ENCODE peak calls at places on chromosomes 5 and 9, in five cellular contexts. One of them, this sample, is unnamed.

GRCh38 chr9:33223696-33224095 is 16.3 kb upstream of the SPINK4 start:
- DNase-seq in Peyer's patch: no peak
- DNase-seq in esophagus squamous epithelium: no peak
- DNase-seq in tibial artery: no peak
- DNase-seq in lower leg skin: no peak
- DNase-seq in this sample: no peak

GRCh38 chr5:112960316-112960715 is 16.3 kb upstream of the DCP2 start:
- DNase-seq in esophagus squamous epithelium: no peak
- DNase-seq in tibial artery: no peak
- DNase-seq in lower leg skin: no peak
- DNase-seq in Peyer's patch: no peak
- DNase-seq in this sample: no peak

GRCh38 chr5:180157866-180158265 is 51.1 kb downstream of the RASGEF1C start:
- DNase-seq in tibial artery: no peak
- DNase-seq in esophagus squamous epithelium: no peak
- DNase-seq in lower leg skin: no peak
- DNase-seq in Peyer's patch: no peak
- DNase-seq in this sample: no peak

GRCh38 chr5:150263801-150264621 is 25.6 kb downstream of the CAMK2A start:
- DNase-seq in Peyer's patch: no peak
- DNase-seq in tibial artery: no peak
- DNase-seq in lower leg skin: no peak
- DNase-seq in esophagus squamous epithelium: no peak
- DNase-seq in this sample: no peak

GRCh38 chr9:33025572-33026347 is 687 bp downstream of the DNAJA1 start:
- DNase-seq in Peyer's patch: peak
- DNase-seq in esophagus squamous epithelium: no peak
- DNase-seq in tibial artery: peak
- DNase-seq in lower leg skin: peak
- DNase-seq in this sample: no peak

GRCh38 chr5:78560456-78560855 is 88.1 kb downstream of the LHFPL2 start:
- DNase-seq in tibial artery: no peak
- DNase-seq in esophagus squamous epithelium: no peak
- DNase-seq in lower leg skin: no peak
- DNase-seq in Peyer's patch: no peak
- DNase-seq in this sample: no peak

GRCh38 chr5:171521679-171522078 is 102.2 kb downstream of the FGF18 start:
- DNase-seq in esophagus squamous epithelium: no peak
- DNase-seq in lower leg skin: no peak
- DNase-seq in tibial artery: no peak
- DNase-seq in Peyer's patch: no peak
- DNase-seq in this sample: no peak

GRCh38 chr5:16736158-16736994 is 119.6 kb upstream of the RETREG1 start:
- DNase-seq in lower leg skin: peak
- DNase-seq in esophagus squamous epithelium: no peak
- DNase-seq in Peyer's patch: peak
- DNase-seq in tibial artery: no peak
- DNase-seq in this sample: no peak

GRCh38 chr5:100676807-100677631 is 141.8 kb downstream of the FAM174A start:
- DNase-seq in Peyer's patch: no peak
- DNase-seq in lower leg skin: no peak
- DNase-seq in tibial artery: no peak
- DNase-seq in esophagus squamous epithelium: no peak
- DNase-seq in this sample: no peak

GRCh38 chr9:130756460-130757152 is 63.0 kb downstream of the EXOSC2 start:
- DNase-seq in esophagus squamous epithelium: no peak
- DNase-seq in Peyer's patch: no peak
- DNase-seq in tibial artery: no peak
- DNase-seq in lower leg skin: no peak
- DNase-seq in this sample: no peak

GRCh38 chr9:90099262-90099982 is 494.6 kb downstream of the GADD45G start:
- DNase-seq in Peyer's patch: no peak
- DNase-seq in lower leg skin: no peak
- DNase-seq in esophagus squamous epithelium: no peak
- DNase-seq in tibial artery: no peak
- DNase-seq in this sample: no peak

GRCh38 chr5:125331987-125332628 is 585.7 kb upstream of the ZNF608 start:
- DNase-seq in tibial artery: no peak
- DNase-seq in lower leg skin: no peak
- DNase-seq in Peyer's patch: no peak
- DNase-seq in esophagus squamous epithelium: no peak
- DNase-seq in this sample: no peak

GRCh38 chr5:96344678-96345612 is 88.1 kb downstream of the PCSK1 start:
- DNase-seq in lower leg skin: no peak
- DNase-seq in esophagus squamous epithelium: no peak
- DNase-seq in tibial artery: no peak
- DNase-seq in Peyer's patch: no peak
- DNase-seq in this sample: no peak

GRCh38 chr5:3394877-3395599 is 200.6 kb upstream of the IRX1 start:
- DNase-seq in tibial artery: no peak
- DNase-seq in Peyer's patch: no peak
- DNase-seq in esophagus squamous epithelium: no peak
- DNase-seq in lower leg skin: no peak
- DNase-seq in this sample: no peak

GRCh38 chr5:3393122-3393963 is 202.3 kb upstream of the IRX1 start:
- DNase-seq in Peyer's patch: no peak
- DNase-seq in lower leg skin: no peak
- DNase-seq in esophagus squamous epithelium: no peak
- DNase-seq in tibial artery: no peak
- DNase-seq in this sample: no peak

GRCh38 chr5:3391210-3391609 is 204.4 kb upstream of the IRX1 start:
- DNase-seq in Peyer's patch: no peak
- DNase-seq in lower leg skin: no peak
- DNase-seq in tibial artery: no peak
- DNase-seq in esophagus squamous epithelium: no peak
- DNase-seq in this sample: no peak

GRCh38 chr5:3392306-3392939 is 203.2 kb upstream of the IRX1 start:
- DNase-seq in tibial artery: no peak
- DNase-seq in lower leg skin: no peak
- DNase-seq in Peyer's patch: peak
- DNase-seq in esophagus squamous epithelium: no peak
- DNase-seq in this sample: no peak

DNA sequence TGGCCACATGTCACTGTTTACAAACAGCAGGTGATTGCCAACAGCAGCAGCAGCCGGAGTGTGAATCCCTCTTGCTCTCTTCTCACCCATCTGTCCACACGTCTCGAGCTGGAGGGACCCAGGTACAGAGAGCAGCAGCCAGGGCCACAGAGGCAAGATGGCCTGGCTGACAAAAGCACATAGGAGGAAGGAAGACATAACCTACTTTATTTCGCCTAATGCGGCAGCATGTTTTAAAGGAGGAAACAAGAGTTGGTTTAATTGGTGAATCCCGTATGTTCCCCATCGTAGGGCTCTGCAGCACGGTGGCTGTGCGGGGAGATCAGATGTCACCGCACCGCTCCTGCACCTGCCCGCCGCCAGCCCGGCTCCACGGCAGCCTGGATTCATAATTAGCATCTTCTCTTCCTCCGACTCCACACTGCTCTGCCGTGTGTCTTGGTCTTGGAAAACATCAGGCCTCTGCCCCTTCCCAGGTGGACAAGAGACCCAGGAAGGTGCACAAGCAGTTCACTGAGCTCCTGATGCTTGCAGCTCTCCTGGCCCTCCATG is 201.5 kb upstream of the IRX1 start:
- DNase-seq in esophagus squamous epithelium: no peak
- DNase-seq in Peyer's patch: no peak
- DNase-seq in tibial artery: no peak
- DNase-seq in lower leg skin: no peak
- DNase-seq in this sample: no peak
- TF ChIP-seq CTCF in esophagus squamous epithelium: no peak
- TF ChIP-seq CTCF in Peyer's patch: no peak
- TF ChIP-seq CTCF in tibial artery: no peak
- TF ChIP-seq CTCF in lower leg skin: no peak
- TF ChIP-seq CTCF in this sample: no peak

GRCh38 chr5:174692982-174693422 is 31.4 kb upstream of the MSX2 start:
- DNase-seq in esophagus squamous epithelium: no peak
- DNase-seq in tibial artery: no peak
- DNase-seq in lower leg skin: no peak
- DNase-seq in Peyer's patch: no peak
- DNase-seq in this sample: no peak

GRCh38 chr5:174687503-174687902 is 36.9 kb upstream of the MSX2 start:
- DNase-seq in Peyer's patch: no peak
- DNase-seq in esophagus squamous epithelium: no peak
- DNase-seq in lower leg skin: no peak
- DNase-seq in tibial artery: no peak
- DNase-seq in this sample: no peak

GRCh38 chr5:174692381-174692780 is 32.0 kb upstream of the MSX2 start:
- DNase-seq in Peyer's patch: no peak
- DNase-seq in tibial artery: no peak
- DNase-seq in esophagus squamous epithelium: no peak
- DNase-seq in lower leg skin: no peak
- DNase-seq in this sample: no peak

GRCh38 chr5:174688441-174689354 is 35.7 kb upstream of the MSX2 start:
- DNase-seq in tibial artery: no peak
- DNase-seq in esophagus squamous epithelium: no peak
- DNase-seq in lower leg skin: peak
- DNase-seq in Peyer's patch: no peak
- DNase-seq in this sample: no peak

GRCh38 chr5:174690256-174690655 is 34.1 kb upstream of the MSX2 start:
- DNase-seq in esophagus squamous epithelium: no peak
- DNase-seq in tibial artery: no peak
- DNase-seq in lower leg skin: no peak
- DNase-seq in Peyer's patch: no peak
- DNase-seq in this sample: no peak
- TF ChIP-seq CTCF in esophagus squamous epithelium: no peak
- TF ChIP-seq CTCF in tibial artery: no peak
- TF ChIP-seq CTCF in lower leg skin: no peak
- TF ChIP-seq CTCF in Peyer's patch: no peak
- TF ChIP-seq CTCF in this sample: no peak

GRCh38 chr9:127706836-127707241 is at the start of gene CFAP157:
- DNase-seq in esophagus squamous epithelium: no peak
- DNase-seq in tibial artery: no peak
- DNase-seq in lower leg skin: no peak
- DNase-seq in Peyer's patch: no peak
- DNase-seq in this sample: no peak

GRCh38 chr9:127710204-127710805 is 3.5 kb downstream of the CFAP157 start:
- DNase-seq in lower leg skin: no peak
- DNase-seq in Peyer's patch: no peak
- DNase-seq in tibial artery: no peak
- DNase-seq in esophagus squamous epithelium: no peak
- DNase-seq in this sample: no peak

GRCh38 chr9:127708952-127709587 is 2.3 kb downstream of the CFAP157 start:
- DNase-seq in tibial artery: no peak
- DNase-seq in Peyer's patch: no peak
- DNase-seq in lower leg skin: no peak
- DNase-seq in esophagus squamous epithelium: no peak
- DNase-seq in this sample: no peak

GRCh38 chr9:127705577-127706215 is 1.1 kb upstream of the CFAP157 start:
- DNase-seq in esophagus squamous epithelium: no peak
- DNase-seq in Peyer's patch: no peak
- DNase-seq in lower leg skin: no peak
- DNase-seq in tibial artery: no peak
- DNase-seq in this sample: no peak

DNA sequence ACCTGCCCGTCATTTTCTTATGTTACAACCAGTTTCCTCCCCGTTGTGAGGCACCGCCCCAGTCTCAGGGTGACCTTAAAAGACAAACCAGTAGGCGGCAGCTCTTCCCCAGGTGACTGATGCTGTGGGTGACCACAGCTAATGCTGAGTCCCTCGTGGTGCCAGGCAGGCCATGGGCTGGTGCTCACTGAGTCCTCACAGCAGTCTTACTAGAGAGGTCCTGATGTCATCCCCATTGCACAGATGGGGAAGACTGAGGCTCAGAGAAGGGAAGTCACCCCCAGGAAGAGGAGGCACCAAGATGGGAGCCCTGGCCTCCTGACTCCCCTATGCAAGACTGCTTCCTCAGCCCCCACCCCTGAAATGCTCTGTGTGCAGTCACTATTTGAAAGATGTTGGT is 978 bp downstream of the CFAP157 start:
- DNase-seq in Peyer's patch: no peak
- DNase-seq in lower leg skin: no peak
- DNase-seq in esophagus squamous epithelium: no peak
- DNase-seq in tibial artery: no peak
- DNase-seq in this sample: no peak
- TF ChIP-seq CTCF in Peyer's patch: no peak
- TF ChIP-seq CTCF in lower leg skin: no peak
- TF ChIP-seq CTCF in esophagus squamous epithelium: no peak
- TF ChIP-seq CTCF in tibial artery: no peak
- TF ChIP-seq CTCF in this sample: no peak

GRCh38 chr9:2622361-2623045 is 916 bp downstream of the VLDLR start:
- DNase-seq in lower leg skin: peak
- DNase-seq in tibial artery: no peak
- DNase-seq in esophagus squamous epithelium: no peak
- DNase-seq in Peyer's patch: peak
- DNase-seq in this sample: no peak

GRCh38 chr9:2623046-2623865 is 1.7 kb downstream of the VLDLR start:
- DNase-seq in lower leg skin: peak
- DNase-seq in esophagus squamous epithelium: no peak
- DNase-seq in Peyer's patch: peak
- DNase-seq in tibial artery: peak
- DNase-seq in this sample: no peak

GRCh38 chr9:2628926-2629325 is 7.3 kb downstream of the VLDLR start:
- DNase-seq in lower leg skin: no peak
- DNase-seq in esophagus squamous epithelium: no peak
- DNase-seq in tibial artery: no peak
- DNase-seq in Peyer's patch: no peak
- DNase-seq in this sample: no peak

GRCh38 chr9:2623866-2624682 is 2.5 kb downstream of the VLDLR start:
- DNase-seq in lower leg skin: no peak
- DNase-seq in tibial artery: no peak
- DNase-seq in Peyer's patch: no peak
- DNase-seq in esophagus squamous epithelium: no peak
- DNase-seq in this sample: no peak

GRCh38 chr9:2625427-2625826 is 3.8 kb downstream of the VLDLR start:
- DNase-seq in Peyer's patch: no peak
- DNase-seq in lower leg skin: no peak
- DNase-seq in esophagus squamous epithelium: no peak
- DNase-seq in tibial artery: no peak
- DNase-seq in this sample: no peak
- TF ChIP-seq CTCF in Peyer's patch: no peak
- TF ChIP-seq CTCF in lower leg skin: no peak
- TF ChIP-seq CTCF in esophagus squamous epithelium: no peak
- TF ChIP-seq CTCF in tibial artery: no peak
- TF ChIP-seq CTCF in this sample: peak

GRCh38 chr5:140117523-140117922 is 3.6 kb downstream of the PURA start:
- DNase-seq in Peyer's patch: no peak
- DNase-seq in lower leg skin: no peak
- DNase-seq in tibial artery: no peak
- DNase-seq in esophagus squamous epithelium: no peak
- DNase-seq in this sample: no peak

GRCh38 chr5:140115186-140115500 is 1.2 kb downstream of the PURA start:
- DNase-seq in Peyer's patch: no peak
- DNase-seq in tibial artery: no peak
- DNase-seq in esophagus squamous epithelium: no peak
- DNase-seq in lower leg skin: no peak
- DNase-seq in this sample: no peak

GRCh38 chr5:140116716-140117115 is 2.8 kb downstream of the PURA start:
- DNase-seq in tibial artery: no peak
- DNase-seq in Peyer's patch: no peak
- DNase-seq in lower leg skin: no peak
- DNase-seq in esophagus squamous epithelium: no peak
- DNase-seq in this sample: no peak

GRCh38 chr5:140114341-140115185 is 654 bp downstream of the PURA start:
- DNase-seq in esophagus squamous epithelium: no peak
- DNase-seq in Peyer's patch: peak
- DNase-seq in lower leg skin: peak
- DNase-seq in tibial artery: peak
- DNase-seq in this sample: peak

GRCh38 chr5:140118294-140118936 is 4.5 kb downstream of the PURA start:
- DNase-seq in tibial artery: no peak
- DNase-seq in lower leg skin: no peak
- DNase-seq in Peyer's patch: no peak
- DNase-seq in esophagus squamous epithelium: no peak
- DNase-seq in this sample: no peak
- TF ChIP-seq CTCF in tibial artery: no peak
- TF ChIP-seq CTCF in lower leg skin: no peak
- TF ChIP-seq CTCF in Peyer's patch: no peak
- TF ChIP-seq CTCF in esophagus squamous epithelium: no peak
- TF ChIP-seq CTCF in this sample: peak

This sample was measured in chondrocyte.